ENCODE peak calls at places on chromosome 13, in five cellular contexts. N is NCI-H460, T is neural progenitor cell, G is NCI-H1092, I is T-helper 1 cell. S is an unnamed sample.

GRCh38 chr13:23608704-23609413 is 38.6 kb downstream of the TNFRSF19 start:
- DNase-seq in G (no peak), T (no peak), I (no peak), N (no peak), S (peak)

GRCh38 chr13:96652506-96652905 is 341.8 kb downstream of the OXGR1 start:
- DNase-seq in I (no peak), T (no peak), N (no peak), G (no peak), S (no peak)

GRCh38 chr13:26230703-26231102 is 8.6 kb upstream of the RNF6 start:
- DNase-seq in N (no peak), T (no peak), G (no peak), I (no peak), S (no peak)

GRCh38 chr13:32585625-32586021 is 629 bp upstream of the PDS5B start:
- DNase-seq in T (peak), N (no peak), G (no peak), I (no peak), S (no peak)

GRCh38 chr13:72953391-72953960 is 105.3 kb upstream of the KLF5 start:
- DNase-seq in I (no peak), T (no peak), N (no peak), G (no peak), S (no peak)

GRCh38 chr13:72198042-72198441 is 331.0 kb upstream of the DACH1 start:
- DNase-seq in G (no peak), N (no peak), I (no peak), T (no peak), S (no peak)

GRCh38 chr13:111186305-111186930 is 71.3 kb downstream of the ARHGEF7 start:
- DNase-seq in G (no peak), T (no peak), N (no peak), I (no peak), S (no peak)

GRCh38 chr13:45521292-45521691 is 56.6 kb downstream of the COG3 start:
- DNase-seq in I (no peak), G (no peak), T (no peak), N (no peak), S (peak)

GRCh38 chr13:51921790-51922740 is 60.3 kb downstream of the CCDC70 start:
- DNase-seq in G (no peak), T (no peak), I (no peak), N (peak), S (no peak)

GRCh38 chr13:100434010-100434763 is 154.4 kb downstream of the GGACT start:
- DNase-seq in N (no peak), G (no peak), I (no peak), T (no peak), S (no peak)

GRCh38 chr13:33057019-33057785 is 41.0 kb downstream of the KL start:
- DNase-seq in I (no peak), G (no peak), T (peak), N (no peak), S (peak)

GRCh38 chr13:21717817-21718216 is 46.9 kb downstream of the FGF9 start:
- DNase-seq in N (no peak), G (no peak), T (peak), I (no peak), S (no peak)

GRCh38 chr13:80030491-80030890 is 310.4 kb downstream of the SPRY2 start:
- DNase-seq in I (no peak), G (no peak), T (peak), N (peak), S (peak)

GRCh38 chr13:73708393-73708985 is 425.7 kb downstream of the KLF12 start:
- DNase-seq in N (peak), G (peak), I (peak), T (peak), S (peak)

GRCh38 chr13:40910324-40911050 is 108.6 kb downstream of the ELF1 start:
- DNase-seq in N (no peak), I (no peak), G (no peak), T (no peak), S (no peak)